ENCODE peak calls at places on chromosome 15, in six cellular contexts. M is activated CD8-positive, alpha-beta T cell treated with anti-CD3 and anti-CD28 coated beads for 36 hours; W is T-helper 2 cell; E is RCC 7860; F is kidney glomerular epithelial cell; D is H7. Z is an unnamed sample.
A peak's percentile ranks its signal among the peaks of the same experiment; 100 is the strongest.

GRCh38 chr15:37050345-37050744 is 50.0 kb downstream of the MEIS2 start:
- DNase-seq in M (no peak), W (no peak), E (no peak), F (no peak), D (no peak), Z (no peak)

GRCh38 chr15:69805248-69805953 is 292.3 kb downstream of the TLE3 start:
- DNase-seq in M (no peak), W (no peak), E (no peak), F (no peak), D (no peak), Z (peak; percentile 64)

GRCh38 chr15:26295331-26295730 is 432.2 kb upstream of the ATP10A start:
- DNase-seq in M (no peak), W (no peak), E (no peak), F (no peak), D (no peak), Z (no peak)

GRCh38 chr15:67818464-67818863 is 6.8 kb upstream of the SKOR1 start:
- DNase-seq in M (no peak), W (no peak), E (no peak), F (no peak), D (no peak), Z (no peak)

GRCh38 chr15:68543546-68544008 is 35.2 kb upstream of the CORO2B start:
- DNase-seq in M (no peak), W (no peak), E (no peak), F (no peak), D (no peak), Z (no peak)

GRCh38 chr15:53675832-53676231 is 83.6 kb downstream of the WDR72 start:
- DNase-seq in M (no peak), W (no peak), E (no peak), F (no peak), D (no peak), Z (peak; percentile 22)

GRCh38 chr15:62462268-62462667 is 297.2 kb upstream of the C2CD4B start:
- DNase-seq in M (no peak), W (no peak), E (no peak), F (no peak), D (no peak), Z (no peak)

GRCh38 chr15:57205999-57206398 is 170.3 kb upstream of the CGNL1 start:
- DNase-seq in M (no peak), W (no peak), E (no peak), F (no peak), D (no peak), Z (no peak)

GRCh38 chr15:85579957-85580694 is 199.7 kb downstream of the AKAP13 start:
- DNase-seq in M (no peak), W (no peak), E (peak; percentile 76), F (peak; percentile 37), D (no peak), Z (peak; percentile 76)

Z was measured in kidney tubule cell.